ENCODE peak calls at places on chromosomes 1 and 21, in six cellular contexts. One of them, this sample, is unnamed.

GRCh38 chr1:152001631-152002584 is 8.2 kb upstream of the S100A10 start:
- DNase-seq in right cardiac atrium: peak
- DNase-seq in dorsolateral prefrontal cortex: peak
- DNase-seq in Right ventricle myocardium superior: peak
- DNase-seq in stimulated activated CD4-positive, alpha-beta T cell treated with anti-CD3 and anti-CD28 coated beads, Interleukin-15, amount 100 ng/mL, for 48 hours: peak
- DNase-seq in SHP77: peak
- DNase-seq in this sample: peak

GRCh38 chr21:38948377-38948776 is 142.6 kb downstream of the ETS2 start:
- DNase-seq in stimulated activated CD4-positive, alpha-beta T cell treated with anti-CD3 and anti-CD28 coated beads, Interleukin-15, amount 100 ng/mL, for 48 hours: no peak
- DNase-seq in Right ventricle myocardium superior: no peak
- DNase-seq in SHP77: no peak
- DNase-seq in dorsolateral prefrontal cortex: no peak
- DNase-seq in right cardiac atrium: no peak
- DNase-seq in this sample: peak

GRCh38 chr1:6243053-6243834 is 735 bp upstream of the HES3 start:
- DNase-seq in right cardiac atrium: no peak
- DNase-seq in dorsolateral prefrontal cortex: no peak
- DNase-seq in SHP77: no peak
- DNase-seq in stimulated activated CD4-positive, alpha-beta T cell treated with anti-CD3 and anti-CD28 coated beads, Interleukin-15, amount 100 ng/mL, for 48 hours: no peak
- DNase-seq in Right ventricle myocardium superior: no peak
- DNase-seq in this sample: no peak

GRCh38 chr1:46086581-46086980 is 45.8 kb downstream of the PIK3R3 start:
- DNase-seq in Right ventricle myocardium superior: no peak
- DNase-seq in right cardiac atrium: no peak
- DNase-seq in dorsolateral prefrontal cortex: no peak
- DNase-seq in stimulated activated CD4-positive, alpha-beta T cell treated with anti-CD3 and anti-CD28 coated beads, Interleukin-15, amount 100 ng/mL, for 48 hours: no peak
- DNase-seq in SHP77: no peak
- DNase-seq in this sample: no peak

GRCh38 chr1:200795151-200795550 is 56.5 kb downstream of the CAMSAP2 start:
- DNase-seq in dorsolateral prefrontal cortex: no peak
- DNase-seq in right cardiac atrium: no peak
- DNase-seq in Right ventricle myocardium superior: no peak
- DNase-seq in SHP77: no peak
- DNase-seq in stimulated activated CD4-positive, alpha-beta T cell treated with anti-CD3 and anti-CD28 coated beads, Interleukin-15, amount 100 ng/mL, for 48 hours: no peak
- DNase-seq in this sample: no peak

GRCh38 chr21:15444118-15444960 is 285.4 kb upstream of the USP25 start:
- DNase-seq in SHP77: no peak
- DNase-seq in stimulated activated CD4-positive, alpha-beta T cell treated with anti-CD3 and anti-CD28 coated beads, Interleukin-15, amount 100 ng/mL, for 48 hours: no peak
- DNase-seq in right cardiac atrium: no peak
- DNase-seq in dorsolateral prefrontal cortex: no peak
- DNase-seq in Right ventricle myocardium superior: no peak
- DNase-seq in this sample: no peak

GRCh38 chr1:32774950-32775634 is 42.1 kb downstream of the YARS1 start:
- DNase-seq in stimulated activated CD4-positive, alpha-beta T cell treated with anti-CD3 and anti-CD28 coated beads, Interleukin-15, amount 100 ng/mL, for 48 hours: no peak
- DNase-seq in dorsolateral prefrontal cortex: no peak
- DNase-seq in Right ventricle myocardium superior: no peak
- DNase-seq in right cardiac atrium: no peak
- DNase-seq in SHP77: no peak
- DNase-seq in this sample: no peak

GRCh38 chr1:108079550-108079949 is 114.6 kb upstream of the VAV3 start:
- DNase-seq in SHP77: no peak
- DNase-seq in dorsolateral prefrontal cortex: no peak
- DNase-seq in stimulated activated CD4-positive, alpha-beta T cell treated with anti-CD3 and anti-CD28 coated beads, Interleukin-15, amount 100 ng/mL, for 48 hours: peak
- DNase-seq in Right ventricle myocardium superior: no peak
- DNase-seq in right cardiac atrium: no peak
- DNase-seq in this sample: no peak

GRCh38 chr1:213066363-213066762 is 15.3 kb downstream of the RPS6KC1 start:
- DNase-seq in dorsolateral prefrontal cortex: no peak
- DNase-seq in SHP77: no peak
- DNase-seq in stimulated activated CD4-positive, alpha-beta T cell treated with anti-CD3 and anti-CD28 coated beads, Interleukin-15, amount 100 ng/mL, for 48 hours: no peak
- DNase-seq in Right ventricle myocardium superior: no peak
- DNase-seq in right cardiac atrium: no peak
- DNase-seq in this sample: no peak

GRCh38 chr21:21200103-21200938 is 202.1 kb downstream of the NCAM2 start:
- DNase-seq in stimulated activated CD4-positive, alpha-beta T cell treated with anti-CD3 and anti-CD28 coated beads, Interleukin-15, amount 100 ng/mL, for 48 hours: no peak
- DNase-seq in Right ventricle myocardium superior: peak
- DNase-seq in SHP77: no peak
- DNase-seq in dorsolateral prefrontal cortex: no peak
- DNase-seq in right cardiac atrium: peak
- DNase-seq in this sample: peak

GRCh38 chr1:30764939-30765582 is 7.5 kb upstream of the LAPTM5 start:
- DNase-seq in dorsolateral prefrontal cortex: no peak
- DNase-seq in SHP77: no peak
- DNase-seq in stimulated activated CD4-positive, alpha-beta T cell treated with anti-CD3 and anti-CD28 coated beads, Interleukin-15, amount 100 ng/mL, for 48 hours: no peak
- DNase-seq in right cardiac atrium: no peak
- DNase-seq in Right ventricle myocardium superior: peak
- DNase-seq in this sample: no peak

GRCh38 chr21:36513430-36513829 is 33.5 kb upstream of the CLDN14 start:
- DNase-seq in right cardiac atrium: no peak
- DNase-seq in SHP77: no peak
- DNase-seq in Right ventricle myocardium superior: no peak
- DNase-seq in dorsolateral prefrontal cortex: no peak
- DNase-seq in stimulated activated CD4-positive, alpha-beta T cell treated with anti-CD3 and anti-CD28 coated beads, Interleukin-15, amount 100 ng/mL, for 48 hours: no peak
- DNase-seq in this sample: no peak

GRCh38 chr1:233323724-233324123 is 3.8 kb upstream of the MAP3K21 start:
- DNase-seq in Right ventricle myocardium superior: no peak
- DNase-seq in stimulated activated CD4-positive, alpha-beta T cell treated with anti-CD3 and anti-CD28 coated beads, Interleukin-15, amount 100 ng/mL, for 48 hours: no peak
- DNase-seq in dorsolateral prefrontal cortex: no peak
- DNase-seq in SHP77: no peak
- DNase-seq in right cardiac atrium: no peak
- DNase-seq in this sample: no peak

GRCh38 chr1:115976062-115976899 is at the start of gene SLC22A15:
- DNase-seq in Right ventricle myocardium superior: peak
- DNase-seq in SHP77: no peak
- DNase-seq in stimulated activated CD4-positive, alpha-beta T cell treated with anti-CD3 and anti-CD28 coated beads, Interleukin-15, amount 100 ng/mL, for 48 hours: peak
- DNase-seq in dorsolateral prefrontal cortex: peak
- DNase-seq in right cardiac atrium: peak
- DNase-seq in this sample: peak

GRCh38 chr21:46207006-46207919 is 21.3 kb downstream of the LSS start:
- DNase-seq in dorsolateral prefrontal cortex: no peak
- DNase-seq in Right ventricle myocardium superior: peak
- DNase-seq in right cardiac atrium: no peak
- DNase-seq in stimulated activated CD4-positive, alpha-beta T cell treated with anti-CD3 and anti-CD28 coated beads, Interleukin-15, amount 100 ng/mL, for 48 hours: no peak
- DNase-seq in SHP77: no peak
- DNase-seq in this sample: no peak

GRCh38 chr1:229344937-229345684 is 2.3 kb upstream of the CCSAP start:
- DNase-seq in Right ventricle myocardium superior: no peak
- DNase-seq in right cardiac atrium: no peak
- DNase-seq in dorsolateral prefrontal cortex: no peak
- DNase-seq in SHP77: no peak
- DNase-seq in stimulated activated CD4-positive, alpha-beta T cell treated with anti-CD3 and anti-CD28 coated beads, Interleukin-15, amount 100 ng/mL, for 48 hours: no peak
- DNase-seq in this sample: no peak

GRCh38 chr1:237205400-237206064 is 163.5 kb downstream of the RYR2 start:
- DNase-seq in stimulated activated CD4-positive, alpha-beta T cell treated with anti-CD3 and anti-CD28 coated beads, Interleukin-15, amount 100 ng/mL, for 48 hours: no peak
- DNase-seq in right cardiac atrium: peak
- DNase-seq in Right ventricle myocardium superior: peak
- DNase-seq in SHP77: no peak
- DNase-seq in dorsolateral prefrontal cortex: no peak
- DNase-seq in this sample: peak

GRCh38 chr1:234355782-234356510 is 17.3 kb upstream of the COA6 start:
- DNase-seq in dorsolateral prefrontal cortex: no peak
- DNase-seq in Right ventricle myocardium superior: no peak
- DNase-seq in right cardiac atrium: no peak
- DNase-seq in stimulated activated CD4-positive, alpha-beta T cell treated with anti-CD3 and anti-CD28 coated beads, Interleukin-15, amount 100 ng/mL, for 48 hours: no peak
- DNase-seq in SHP77: no peak
- DNase-seq in this sample: no peak

GRCh38 chr1:13469343-13469742 is 44.5 kb downstream of the LRRC38 start:
- DNase-seq in SHP77: peak
- DNase-seq in Right ventricle myocardium superior: peak
- DNase-seq in stimulated activated CD4-positive, alpha-beta T cell treated with anti-CD3 and anti-CD28 coated beads, Interleukin-15, amount 100 ng/mL, for 48 hours: no peak
- DNase-seq in right cardiac atrium: no peak
- DNase-seq in dorsolateral prefrontal cortex: no peak
- DNase-seq in this sample: no peak

GRCh38 chr1:151565500-151566189 is 25.5 kb downstream of the TUFT1 start:
- DNase-seq in dorsolateral prefrontal cortex: no peak
- DNase-seq in right cardiac atrium: no peak
- DNase-seq in SHP77: no peak
- DNase-seq in stimulated activated CD4-positive, alpha-beta T cell treated with anti-CD3 and anti-CD28 coated beads, Interleukin-15, amount 100 ng/mL, for 48 hours: no peak
- DNase-seq in Right ventricle myocardium superior: no peak
- DNase-seq in this sample: no peak

GRCh38 chr1:30187413-30188023 is 535.9 kb downstream of the MATN1 start:
- DNase-seq in Right ventricle myocardium superior: no peak
- DNase-seq in dorsolateral prefrontal cortex: no peak
- DNase-seq in SHP77: no peak
- DNase-seq in stimulated activated CD4-positive, alpha-beta T cell treated with anti-CD3 and anti-CD28 coated beads, Interleukin-15, amount 100 ng/mL, for 48 hours: no peak
- DNase-seq in right cardiac atrium: no peak
- DNase-seq in this sample: no peak

GRCh38 chr1:22176258-22176657 is 33.4 kb upstream of the WNT4 start:
- DNase-seq in right cardiac atrium: no peak
- DNase-seq in stimulated activated CD4-positive, alpha-beta T cell treated with anti-CD3 and anti-CD28 coated beads, Interleukin-15, amount 100 ng/mL, for 48 hours: no peak
- DNase-seq in dorsolateral prefrontal cortex: no peak
- DNase-seq in SHP77: peak
- DNase-seq in Right ventricle myocardium superior: no peak
- DNase-seq in this sample: no peak

GRCh38 chr1:202249846-202250245 is 56.2 kb downstream of the LGR6 start:
- DNase-seq in stimulated activated CD4-positive, alpha-beta T cell treated with anti-CD3 and anti-CD28 coated beads, Interleukin-15, amount 100 ng/mL, for 48 hours: no peak
- DNase-seq in right cardiac atrium: no peak
- DNase-seq in Right ventricle myocardium superior: no peak
- DNase-seq in SHP77: no peak
- DNase-seq in dorsolateral prefrontal cortex: peak
- DNase-seq in this sample: no peak